ENCODE peak calls at places on chromosomes 13 and 19, in six cellular contexts. N is foreskin fibroblast, K is Peyer's patch, H is astrocyte of the spinal cord, B is GM23338, M is neural progenitor cell. O is an unnamed sample.

GRCh38 chr19:7068599-7068998 is 904 bp upstream of the ZNF557 start:
- DNase-seq in M (no peak), N (no peak), B (no peak), H (no peak), K (no peak), O (no peak)

GRCh38 chr13:23707674-23708073 is 137.5 kb downstream of the TNFRSF19 start:
- DNase-seq in K (no peak), H (peak; percentile 46), M (no peak), N (no peak), B (no peak), O (peak; percentile 42)

GRCh38 chr13:57992416-57992815 is 360.9 kb downstream of the PCDH17 start:
- DNase-seq in B (no peak), N (no peak), K (no peak), H (no peak), M (no peak), O (no peak)

GRCh38 chr19:34644991-34645461 is 31.9 kb downstream of the SCGB2B2 start:
- DNase-seq in M (no peak), K (no peak), H (no peak), N (no peak), B (no peak), O (no peak)

GRCh38 chr19:49359851-49360845 is 2.1 kb downstream of the TEAD2 start:
- DNase-seq in H (no peak), M (no peak), K (no peak), N (no peak), B (no peak), O (no peak)

GRCh38 chr13:104968876-104969275 is 1566.6 kb downstream of the EFNB2 start:
- DNase-seq in M (no peak), K (no peak), N (no peak), H (no peak), B (no peak), O (no peak)

GRCh38 chr13:105442941-105443340 is 1092.5 kb downstream of the EFNB2 start:
- DNase-seq in M (no peak), K (no peak), H (peak; percentile 99), B (no peak), N (peak; percentile 94), O (peak; percentile 97)

GRCh38 chr13:112825875-112826274 is 136.0 kb downstream of the ATP11A start:
- DNase-seq in N (no peak), M (no peak), B (no peak), K (no peak), H (no peak), O (no peak)

GRCh38 chr13:48151766-48152165 is 56.9 kb upstream of the MED4 start:
- DNase-seq in H (no peak), M (no peak), B (no peak), K (no peak), N (no peak), O (no peak)

GRCh38 chr13:33355470-33355869 is 69.9 kb upstream of the STARD13 start:
- DNase-seq in H (no peak), M (no peak), K (no peak), B (no peak), N (peak; percentile 60), O (no peak)

GRCh38 chr13:93425411-93425810 is 198.8 kb downstream of the GPC6 start:
- DNase-seq in B (no peak), K (no peak), M (no peak), H (no peak), N (no peak), O (no peak)

GRCh38 chr13:33153421-33154381 is 131.9 kb downstream of the STARD13 start:
- DNase-seq in N (no peak), H (peak; percentile 91), B (peak; percentile 25), M (peak; percentile 9), K (peak; percentile 49), O (peak; percentile 93)

GRCh38 chr19:7861619-7862412 is 12.4 kb downstream of the PRR36 start:
- DNase-seq in B (peak; percentile 80), N (no peak), H (no peak), K (peak; percentile 51), M (peak; percentile 64), O (no peak)

GRCh38 chr13:98033277-98034247 is 80.1 kb downstream of the IPO5 start:
- DNase-seq in B (peak; percentile 72), N (peak; percentile 56), K (no peak), H (peak; percentile 56), M (peak; percentile 42), O (peak; percentile 71)

GRCh38 chr13:101297794-101298193 is 118.5 kb downstream of the NALCN start:
- DNase-seq in B (no peak), H (no peak), M (no peak), K (no peak), N (no peak), O (no peak)

GRCh38 chr19:46718157-46718933 is 1.4 kb upstream of the PRKD2 start:
- DNase-seq in B (peak; percentile 73), M (peak; percentile 30), K (no peak), N (no peak), H (no peak), O (no peak)

GRCh38 chr13:35499131-35500051 is 22.9 kb upstream of the MAB21L1 start:
- DNase-seq in H (no peak), B (no peak), N (no peak), K (no peak), M (peak; percentile 66), O (no peak)

GRCh38 chr19:19385900-19386339 is 19.6 kb upstream of the GATAD2A start:
- DNase-seq in B (peak; percentile 66), H (no peak), M (no peak), K (no peak), N (no peak), O (no peak)

GRCh38 chr13:110462091-110462490 is 99.4 kb downstream of the RAB20 start:
- DNase-seq in B (no peak), H (no peak), M (no peak), K (no peak), N (no peak), O (no peak)

GRCh38 chr13:77326905-77327604 is at the start of gene MYCBP2:
- DNase-seq in N (peak; percentile 98), K (peak; percentile 96), M (peak; percentile 98), B (peak; percentile 99), H (peak; percentile 99), O (peak; percentile 97)

GRCh38 chr13:25733061-25733491 is 318.7 kb downstream of the SHISA2 start:
- DNase-seq in M (no peak), K (no peak), N (no peak), H (peak; percentile 89), B (no peak), O (peak; percentile 61)

GRCh38 chr19:4597975-4598671 is 38.6 kb upstream of the SEMA6B start:
- DNase-seq in K (peak; percentile 59), M (peak; percentile 93), N (peak; percentile 13), B (peak; percentile 87), H (no peak), O (peak; percentile 19)

GRCh38 chr13:79423801-79424642 is 18.0 kb upstream of the RBM26 start:
- DNase-seq in M (peak; percentile 34), N (peak; percentile 16), K (no peak), H (peak; percentile 74), B (peak; percentile 75), O (no peak)

GRCh38 chr13:33263976-33264619 is 21.5 kb downstream of the STARD13 start:
- DNase-seq in K (no peak), M (no peak), H (peak; percentile 45), N (no peak), B (no peak), O (no peak)

DNA sequence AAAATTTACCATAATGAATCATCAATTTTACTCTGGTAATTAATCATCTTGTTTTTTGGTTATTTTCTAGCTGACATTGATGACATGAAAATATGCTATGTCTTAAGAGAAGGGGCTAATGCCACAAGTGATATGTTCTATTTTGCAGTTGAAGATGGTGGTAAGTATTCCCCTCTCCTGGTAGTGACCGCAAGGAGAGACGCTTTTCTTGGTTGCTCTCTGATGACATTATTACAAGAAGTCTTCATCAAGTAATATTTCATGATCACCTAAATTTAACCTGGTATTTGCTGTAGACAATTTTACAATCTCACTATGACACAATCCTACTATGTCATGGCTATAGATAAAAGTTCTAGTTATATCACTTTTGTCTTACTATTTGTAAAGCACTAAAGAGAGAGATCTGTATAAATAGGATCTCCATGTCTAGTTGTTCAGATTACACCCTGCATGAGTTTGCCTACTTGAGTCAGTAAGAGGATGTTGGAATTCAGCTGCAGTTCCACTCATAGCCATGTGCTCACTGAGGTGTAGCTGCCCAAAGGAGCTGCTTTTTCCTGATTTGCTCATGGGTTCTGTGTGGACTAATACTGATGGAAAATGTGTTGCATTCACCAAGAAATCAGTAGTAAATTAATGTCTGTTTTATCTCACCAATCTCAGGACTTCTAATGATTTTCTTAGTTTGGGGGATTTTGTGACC is 10.9 kb downstream of the FREM2 start:
- DNase-seq in K (no peak), B (peak; percentile 56), H (no peak), M (peak; percentile 31), N (no peak), O (no peak)
- TF ChIP-seq CTCF in K (no peak), B (peak; percentile 20), H (no peak), M (no peak), N (no peak), O (peak; percentile 23)

DNA sequence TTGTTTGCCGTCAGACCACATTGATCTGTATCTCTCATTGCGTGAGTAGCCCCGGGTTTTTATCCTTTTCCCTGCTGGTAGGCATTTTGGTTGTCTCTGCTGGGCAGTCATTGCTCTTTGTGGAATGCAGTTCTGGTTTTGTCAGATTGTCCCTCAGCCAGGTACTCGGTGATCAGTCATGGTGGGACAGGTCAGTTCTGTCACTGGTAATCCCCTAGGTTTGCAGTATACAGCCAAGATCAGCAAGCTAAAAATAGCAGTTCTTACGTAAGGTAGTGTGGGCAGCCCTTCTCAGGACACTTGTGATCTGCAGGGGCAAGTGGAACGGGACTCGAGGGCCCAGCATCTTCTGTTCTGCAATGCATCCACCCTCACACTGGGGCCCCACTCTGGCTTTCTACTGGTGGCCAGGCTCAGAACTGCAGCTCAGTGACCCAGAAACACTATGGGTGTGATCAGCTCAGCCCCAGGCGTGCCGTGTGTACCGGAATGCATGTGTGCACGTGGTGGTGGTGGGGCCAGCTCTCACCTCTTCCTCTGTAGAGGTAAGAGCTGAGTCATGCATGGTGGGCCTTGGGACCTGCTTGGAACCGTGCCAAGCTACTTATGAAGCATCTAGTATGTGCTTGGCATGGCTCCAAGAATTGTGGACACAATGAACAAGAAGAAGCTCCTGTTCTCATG is 6.3 kb downstream of the PLEKHF1 start:
- DNase-seq in B (peak; percentile 41), H (peak; percentile 31), K (no peak), M (no peak), N (no peak), O (peak; percentile 24)
- TF ChIP-seq CTCF in B (no peak), H (no peak), K (peak; percentile 45), M (no peak), N (no peak), O (peak; percentile 53)

GRCh38 chr19:57068921-57069697 is 50.7 kb upstream of the USP29 start:
- DNase-seq in B (peak; percentile 49), M (no peak), K (no peak), H (no peak), N (no peak), O (no peak)
- TF ChIP-seq CTCF in B (peak; percentile 44), M (peak; percentile 31), K (no peak), H (no peak), N (no peak), O (no peak)

DNA sequence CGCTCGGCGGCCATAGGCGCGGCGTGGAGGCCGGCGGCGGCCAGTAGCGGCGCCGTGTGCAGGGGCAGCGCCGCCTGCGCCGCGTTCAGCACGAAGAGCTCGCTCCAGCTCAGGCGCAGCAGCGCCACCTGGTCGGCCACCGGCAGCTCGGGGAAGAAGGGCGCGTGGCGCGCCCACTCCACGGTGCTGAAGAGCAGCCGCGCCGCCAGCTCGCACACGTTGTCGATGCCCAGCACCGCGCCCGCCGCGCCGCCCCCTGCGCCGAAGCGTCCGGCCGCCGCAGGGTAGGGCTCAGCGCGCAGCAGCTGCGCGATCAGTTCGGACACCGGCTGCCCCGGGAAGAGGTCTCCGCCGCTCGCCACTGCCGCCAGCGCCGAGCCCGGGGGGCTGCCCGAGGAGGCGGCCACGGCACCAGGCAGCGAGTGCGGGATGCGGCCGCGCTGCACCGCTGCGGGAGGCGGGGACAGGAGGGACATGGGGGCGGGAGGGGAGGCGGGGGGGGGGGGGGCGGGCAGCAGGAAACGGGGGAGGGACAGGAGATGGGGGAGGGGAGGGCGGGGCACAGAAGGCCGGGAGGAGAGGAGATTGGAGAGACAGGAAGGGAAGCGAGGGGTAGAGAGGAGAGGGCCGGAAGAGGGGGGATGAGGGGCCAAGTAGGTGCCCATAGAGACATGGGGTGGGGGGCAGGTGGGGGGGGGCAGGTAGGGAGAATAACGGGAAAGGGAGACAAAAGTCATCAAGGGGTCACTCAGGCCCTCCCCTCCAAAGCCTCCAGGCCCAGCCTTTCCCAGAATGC is 9.8 kb downstream of the OCEL1 start:
- DNase-seq in B (peak; percentile 78), K (peak; percentile 86), H (peak; percentile 69), M (peak; percentile 91), N (peak; percentile 81), O (peak; percentile 33)
- TF ChIP-seq CTCF in B (no peak), K (peak; percentile 20), H (peak; percentile 50), M (peak; percentile 53), N (peak; percentile 31), O (peak; percentile 56)

O was measured in brain microvascular endothelial cell.